ENCODE peak calls at places on chromosomes 16 and 17, in six cellular contexts. One of them, this sample, is unnamed. For H3K36me3, the result is how much of the 10 kb centered on the place peaks cover.

GRCh38 chr17:74404802-74405201 is 27.1 kb upstream of the GPRC5C start:
- DNase-seq in naive thymus-derived CD4-positive, alpha-beta T cell: no peak
- DNase-seq in tibial artery: no peak
- DNase-seq in heart left ventricle: no peak
- DNase-seq in upper lobe of right lung: no peak
- DNase-seq in bronchial epithelial cell: no peak
- DNase-seq in this sample: no peak

GRCh38 chr17:2916362-2916928 is 120.2 kb downstream of the RAP1GAP2 start:
- DNase-seq in upper lobe of right lung: no peak
- DNase-seq in heart left ventricle: no peak
- DNase-seq in tibial artery: no peak
- DNase-seq in bronchial epithelial cell: no peak
- DNase-seq in naive thymus-derived CD4-positive, alpha-beta T cell: no peak
- DNase-seq in this sample: no peak

GRCh38 chr16:28317040-28317880 is 24.9 kb downstream of the SBK1 start:
- DNase-seq in tibial artery: peak
- DNase-seq in bronchial epithelial cell: peak
- DNase-seq in heart left ventricle: peak
- DNase-seq in upper lobe of right lung: peak
- DNase-seq in naive thymus-derived CD4-positive, alpha-beta T cell: peak
- DNase-seq in this sample: peak

GRCh38 chr16:14241631-14242030 is 170.5 kb downstream of the MRTFB start:
- DNase-seq in naive thymus-derived CD4-positive, alpha-beta T cell: no peak
- DNase-seq in heart left ventricle: no peak
- DNase-seq in tibial artery: no peak
- DNase-seq in upper lobe of right lung: no peak
- DNase-seq in bronchial epithelial cell: no peak
- DNase-seq in this sample: no peak

GRCh38 chr16:74797414-74797813 is 22.8 kb upstream of the FA2H start:
- DNase-seq in bronchial epithelial cell: no peak
- DNase-seq in naive thymus-derived CD4-positive, alpha-beta T cell: no peak
- DNase-seq in tibial artery: no peak
- DNase-seq in heart left ventricle: no peak
- DNase-seq in upper lobe of right lung: no peak
- DNase-seq in this sample: no peak

GRCh38 chr17:77507116-77507885 is 366.5 kb downstream of the SEC14L1 start:
- DNase-seq in upper lobe of right lung: peak
- DNase-seq in tibial artery: no peak
- DNase-seq in bronchial epithelial cell: peak
- DNase-seq in heart left ventricle: no peak
- DNase-seq in naive thymus-derived CD4-positive, alpha-beta T cell: no peak
- DNase-seq in this sample: no peak

GRCh38 chr17:12510535-12510934 is 155.2 kb upstream of the MYOCD start:
- DNase-seq in heart left ventricle: no peak
- DNase-seq in naive thymus-derived CD4-positive, alpha-beta T cell: no peak
- DNase-seq in tibial artery: no peak
- DNase-seq in bronchial epithelial cell: peak
- DNase-seq in upper lobe of right lung: no peak
- DNase-seq in this sample: no peak

GRCh38 chr17:12415031-12415430 is 250.7 kb upstream of the MYOCD start:
- DNase-seq in bronchial epithelial cell: peak
- DNase-seq in upper lobe of right lung: no peak
- DNase-seq in heart left ventricle: no peak
- DNase-seq in naive thymus-derived CD4-positive, alpha-beta T cell: no peak
- DNase-seq in tibial artery: no peak
- DNase-seq in this sample: no peak

GRCh38 chr17:70369296-70369855 is 200.0 kb downstream of the KCNJ2 start:
- DNase-seq in tibial artery: no peak
- DNase-seq in naive thymus-derived CD4-positive, alpha-beta T cell: no peak
- DNase-seq in bronchial epithelial cell: no peak
- DNase-seq in upper lobe of right lung: no peak
- DNase-seq in heart left ventricle: no peak
- DNase-seq in this sample: no peak

GRCh38 chr16:56029026-56029425 is 153.9 kb upstream of the CES5A start:
- DNase-seq in tibial artery: no peak
- DNase-seq in heart left ventricle: no peak
- DNase-seq in naive thymus-derived CD4-positive, alpha-beta T cell: no peak
- DNase-seq in upper lobe of right lung: no peak
- DNase-seq in bronchial epithelial cell: no peak
- DNase-seq in this sample: no peak

GRCh38 chr17:73600103-73600871 is 44.0 kb downstream of the SDK2 start:
- DNase-seq in tibial artery: no peak
- DNase-seq in upper lobe of right lung: no peak
- DNase-seq in heart left ventricle: no peak
- DNase-seq in bronchial epithelial cell: no peak
- DNase-seq in naive thymus-derived CD4-positive, alpha-beta T cell: no peak
- DNase-seq in this sample: no peak

GRCh38 chr17:35973333-35974260 is 7.7 kb downstream of the CCL16 start:
- DNase-seq in tibial artery: peak
- DNase-seq in bronchial epithelial cell: peak
- DNase-seq in naive thymus-derived CD4-positive, alpha-beta T cell: no peak
- DNase-seq in upper lobe of right lung: no peak
- DNase-seq in heart left ventricle: peak
- DNase-seq in this sample: no peak

GRCh38 chr16:46746821-46747776 is 1.0 kb downstream of the MYLK3 start:
- DNase-seq in bronchial epithelial cell: no peak
- DNase-seq in upper lobe of right lung: peak
- DNase-seq in naive thymus-derived CD4-positive, alpha-beta T cell: no peak
- DNase-seq in tibial artery: no peak
- DNase-seq in heart left ventricle: peak
- DNase-seq in this sample: no peak

GRCh38 chr17:7133424-7133823 is 18.8 kb upstream of the ASGR2 start:
- DNase-seq in tibial artery: peak
- DNase-seq in upper lobe of right lung: peak
- DNase-seq in heart left ventricle: no peak
- DNase-seq in naive thymus-derived CD4-positive, alpha-beta T cell: peak
- DNase-seq in bronchial epithelial cell: no peak
- DNase-seq in this sample: peak

GRCh38 chr17:31525801-31526549 is 134.5 kb downstream of the RAB11FIP4 start:
- DNase-seq in heart left ventricle: no peak
- DNase-seq in naive thymus-derived CD4-positive, alpha-beta T cell: no peak
- DNase-seq in tibial artery: no peak
- DNase-seq in bronchial epithelial cell: no peak
- DNase-seq in upper lobe of right lung: no peak
- DNase-seq in this sample: no peak

GRCh38 chr16:69223882-69224281 is 36.9 kb downstream of the SNTB2 start:
- DNase-seq in naive thymus-derived CD4-positive, alpha-beta T cell: no peak
- DNase-seq in bronchial epithelial cell: peak
- DNase-seq in tibial artery: no peak
- DNase-seq in heart left ventricle: no peak
- DNase-seq in upper lobe of right lung: no peak
- DNase-seq in this sample: no peak

GRCh38 chr16:86371083-86371803 is 139.1 kb upstream of the FOXF1 start:
- DNase-seq in upper lobe of right lung: peak
- DNase-seq in tibial artery: no peak
- DNase-seq in heart left ventricle: no peak
- DNase-seq in bronchial epithelial cell: no peak
- DNase-seq in naive thymus-derived CD4-positive, alpha-beta T cell: no peak
- DNase-seq in this sample: no peak

GRCh38 chr16:86370036-86370435 is 140.3 kb upstream of the FOXF1 start:
- DNase-seq in naive thymus-derived CD4-positive, alpha-beta T cell: no peak
- DNase-seq in bronchial epithelial cell: no peak
- DNase-seq in tibial artery: no peak
- DNase-seq in upper lobe of right lung: no peak
- DNase-seq in heart left ventricle: no peak
- DNase-seq in this sample: no peak

GRCh38 chr16:86374603-86375002 is 135.7 kb upstream of the FOXF1 start:
- DNase-seq in naive thymus-derived CD4-positive, alpha-beta T cell: no peak
- DNase-seq in upper lobe of right lung: no peak
- DNase-seq in bronchial epithelial cell: no peak
- DNase-seq in tibial artery: no peak
- DNase-seq in heart left ventricle: no peak
- DNase-seq in this sample: no peak

GRCh38 chr16:86373502-86373901 is 136.8 kb upstream of the FOXF1 start:
- DNase-seq in bronchial epithelial cell: no peak
- DNase-seq in tibial artery: no peak
- DNase-seq in upper lobe of right lung: no peak
- DNase-seq in heart left ventricle: no peak
- DNase-seq in naive thymus-derived CD4-positive, alpha-beta T cell: no peak
- DNase-seq in this sample: no peak

DNA sequence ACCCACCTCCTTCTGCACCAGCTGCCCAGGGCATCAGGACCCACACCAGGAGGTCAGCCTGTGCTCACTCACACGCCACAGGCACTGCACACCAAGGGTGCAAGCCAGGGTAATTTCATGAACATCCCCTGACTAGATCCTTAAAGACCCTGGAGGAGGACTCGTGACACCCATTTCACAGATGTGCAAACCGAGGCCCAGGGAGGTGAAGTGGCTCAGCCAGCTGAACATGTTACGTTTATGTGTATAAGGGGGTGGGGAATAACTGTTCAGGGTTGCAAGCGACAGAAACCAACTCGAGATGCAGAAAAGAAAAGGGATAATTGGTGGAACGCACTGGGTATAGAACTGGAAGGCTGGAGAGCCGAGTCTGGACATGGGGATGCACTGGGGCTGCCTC is 138.1 kb upstream of the FOXF1 start:
- DNase-seq in heart left ventricle: no peak
- DNase-seq in tibial artery: no peak
- DNase-seq in naive thymus-derived CD4-positive, alpha-beta T cell: no peak
- DNase-seq in bronchial epithelial cell: no peak
- DNase-seq in upper lobe of right lung: peak
- DNase-seq in this sample: no peak
- H3K36me3 ChIP-seq in heart left ventricle: under half
- H3K36me3 ChIP-seq in tibial artery: under half
- H3K36me3 ChIP-seq in naive thymus-derived CD4-positive, alpha-beta T cell: under half
- H3K36me3 ChIP-seq in bronchial epithelial cell: under half
- H3K36me3 ChIP-seq in upper lobe of right lung: under half
- H3K36me3 ChIP-seq in this sample: under half

GRCh38 chr17:37182786-37183185 is 193.0 kb upstream of the C17orf78 start:
- DNase-seq in upper lobe of right lung: no peak
- DNase-seq in naive thymus-derived CD4-positive, alpha-beta T cell: no peak
- DNase-seq in heart left ventricle: no peak
- DNase-seq in bronchial epithelial cell: peak
- DNase-seq in tibial artery: no peak
- DNase-seq in this sample: no peak
- H3K36me3 ChIP-seq in upper lobe of right lung: under half
- H3K36me3 ChIP-seq in naive thymus-derived CD4-positive, alpha-beta T cell: under half
- H3K36me3 ChIP-seq in heart left ventricle: under half
- H3K36me3 ChIP-seq in bronchial epithelial cell: under half
- H3K36me3 ChIP-seq in tibial artery: under half
- H3K36me3 ChIP-seq in this sample: under half

DNA sequence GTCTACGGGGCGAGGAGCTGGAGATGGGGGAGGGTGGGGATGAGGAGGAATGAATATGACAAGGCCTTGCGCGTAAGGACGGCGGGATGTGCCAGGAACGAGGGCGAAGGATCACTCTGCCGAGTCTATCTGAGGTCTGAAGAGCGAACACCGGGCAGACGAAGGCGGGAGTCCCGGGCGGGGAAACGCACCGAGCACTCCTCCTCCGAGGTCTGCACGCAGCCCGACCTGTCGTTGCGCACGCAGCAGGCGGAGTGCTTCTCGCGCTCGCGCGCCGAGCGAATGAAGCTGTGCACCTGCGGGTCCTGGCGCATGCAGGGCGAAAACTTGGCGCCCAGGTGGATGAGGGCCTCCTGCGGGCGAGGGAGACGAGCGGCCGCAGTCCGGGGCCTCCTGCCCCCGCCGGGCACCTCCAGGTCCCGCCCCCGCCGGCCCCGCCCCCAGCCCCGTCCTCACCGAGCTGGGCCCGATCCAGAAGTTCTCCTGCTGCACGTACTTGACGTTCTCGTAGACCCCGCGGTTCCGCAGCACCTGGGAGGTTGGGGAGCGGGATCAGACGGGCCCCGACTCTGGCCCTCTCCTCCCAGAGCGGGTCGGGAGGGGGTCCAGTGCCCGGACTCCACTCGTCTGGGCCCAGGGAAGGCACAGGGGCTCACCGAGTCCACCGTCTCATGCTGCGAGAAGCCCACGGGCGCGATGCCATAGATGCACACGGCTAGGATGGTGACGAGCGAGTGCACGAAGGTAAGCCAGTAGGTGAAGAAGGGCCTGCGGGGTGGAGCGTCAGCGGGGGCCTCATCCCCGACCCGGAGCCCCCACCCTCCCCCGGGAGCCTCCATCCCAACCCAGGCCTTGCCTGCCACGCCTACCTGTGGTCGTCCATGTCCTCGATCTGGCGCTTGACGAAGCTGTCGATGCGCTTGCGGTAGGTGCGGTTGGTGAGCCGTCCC is 7.6 kb downstream of the SNRNP25 start:
- DNase-seq in upper lobe of right lung: peak
- DNase-seq in naive thymus-derived CD4-positive, alpha-beta T cell: no peak
- DNase-seq in tibial artery: no peak
- DNase-seq in heart left ventricle: no peak
- DNase-seq in bronchial epithelial cell: no peak
- DNase-seq in this sample: no peak
- H3K36me3 ChIP-seq in upper lobe of right lung: half or more
- H3K36me3 ChIP-seq in naive thymus-derived CD4-positive, alpha-beta T cell: under half
- H3K36me3 ChIP-seq in tibial artery: half or more
- H3K36me3 ChIP-seq in heart left ventricle: half or more
- H3K36me3 ChIP-seq in bronchial epithelial cell: half or more
- H3K36me3 ChIP-seq in this sample: under half

GRCh38 chr16:17917316-17918019 is 419.1 kb downstream of the NPIPA8 start:
- DNase-seq in tibial artery: no peak
- DNase-seq in bronchial epithelial cell: no peak
- DNase-seq in upper lobe of right lung: no peak
- DNase-seq in heart left ventricle: no peak
- DNase-seq in naive thymus-derived CD4-positive, alpha-beta T cell: no peak
- DNase-seq in this sample: no peak

GRCh38 chr16:17914168-17914567 is 422.4 kb downstream of the NPIPA8 start:
- DNase-seq in bronchial epithelial cell: no peak
- DNase-seq in tibial artery: no peak
- DNase-seq in upper lobe of right lung: no peak
- DNase-seq in naive thymus-derived CD4-positive, alpha-beta T cell: no peak
- DNase-seq in heart left ventricle: no peak
- DNase-seq in this sample: no peak
- H3K36me3 ChIP-seq in bronchial epithelial cell: under half
- H3K36me3 ChIP-seq in tibial artery: under half
- H3K36me3 ChIP-seq in upper lobe of right lung: under half
- H3K36me3 ChIP-seq in naive thymus-derived CD4-positive, alpha-beta T cell: under half
- H3K36me3 ChIP-seq in heart left ventricle: under half
- H3K36me3 ChIP-seq in this sample: under half

DNA sequence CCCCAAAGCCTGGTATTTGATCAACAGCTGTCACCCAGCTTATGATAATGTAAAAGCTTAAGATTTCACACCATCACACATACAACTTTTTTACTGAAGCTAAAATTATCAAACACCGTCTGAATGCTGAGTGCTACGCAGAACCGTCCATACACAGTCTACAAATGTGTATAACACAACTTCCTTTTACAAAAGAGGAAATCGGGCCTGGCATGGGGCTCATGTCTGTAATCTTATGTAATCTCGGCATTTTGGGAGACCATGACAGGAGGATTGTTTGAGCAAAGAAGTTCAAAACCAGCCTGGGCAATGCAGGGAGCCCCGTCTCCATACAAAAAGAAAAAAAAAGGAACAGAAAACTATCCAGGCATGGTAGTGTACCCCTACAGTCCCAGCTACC is 19.6 kb upstream of the QRICH2 start:
- DNase-seq in upper lobe of right lung: no peak
- DNase-seq in naive thymus-derived CD4-positive, alpha-beta T cell: no peak
- DNase-seq in heart left ventricle: no peak
- DNase-seq in tibial artery: no peak
- DNase-seq in bronchial epithelial cell: no peak
- DNase-seq in this sample: no peak
- H3K36me3 ChIP-seq in upper lobe of right lung: half or more
- H3K36me3 ChIP-seq in naive thymus-derived CD4-positive, alpha-beta T cell: under half
- H3K36me3 ChIP-seq in heart left ventricle: half or more
- H3K36me3 ChIP-seq in tibial artery: half or more
- H3K36me3 ChIP-seq in bronchial epithelial cell: under half
- H3K36me3 ChIP-seq in this sample: under half